ENCODE peak calls at places on chromosomes 2 and 18, in five cellular contexts. D, L, N, R and A are unnamed samples.
A peak's percentile ranks its signal among the peaks of the same experiment; 100 is the strongest.

GRCh38 chr2:46966576-46966975 is 51.0 kb upstream of the MCFD2 start:
- DNase-seq in L (no peak), R (no peak), N (no peak), D (no peak), A (no peak)

GRCh38 chr2:30200875-30201274 is 30.5 kb upstream of the LBH start:
- DNase-seq in D (no peak), R (no peak), N (no peak), L (no peak), A (no peak)

GRCh38 chr2:33275689-33276444 is 200.6 kb upstream of the RASGRP3 start:
- DNase-seq in R (peak; percentile 72), L (no peak), D (peak; percentile 28), N (no peak), A (peak; percentile 2)

GRCh38 chr18:23072079-23072478 is 63.2 kb upstream of the CABLES1 start:
- DNase-seq in N (no peak), D (no peak), R (no peak), L (peak; percentile 34), A (no peak)

GRCh38 chr2:229660391-229660790 is 54.0 kb downstream of the DNER start:
- DNase-seq in D (no peak), N (no peak), R (no peak), L (no peak), A (no peak)

GRCh38 chr2:51003345-51004192 is 28.4 kb downstream of the NRXN1 start:
- DNase-seq in L (no peak), D (no peak), N (no peak), R (no peak), A (no peak)

GRCh38 chr2:191259001-191259400 is 13.8 kb downstream of the MYO1B start:
- DNase-seq in L (no peak), R (no peak), D (no peak), N (no peak), A (no peak)

GRCh38 chr2:12712871-12713270 is 3.9 kb upstream of the TRIB2 start:
- DNase-seq in D (no peak), R (no peak), L (no peak), N (no peak), A (no peak)

GRCh38 chr2:46831037-46831868 is 84.4 kb downstream of the MCFD2 start:
- DNase-seq in D (no peak), L (no peak), N (no peak), R (no peak), A (no peak)

GRCh38 chr18:52156166-52156565 is 183.8 kb upstream of the DCC start:
- DNase-seq in N (no peak), R (no peak), L (no peak), D (no peak), A (no peak)

GRCh38 chr2:71856709-71857525 is 290.7 kb downstream of the CYP26B1 start:
- DNase-seq in L (no peak), R (no peak), D (no peak), N (peak; percentile 19), A (no peak)

GRCh38 chr2:28004086-28004485 is 113.6 kb downstream of the BABAM2 start:
- DNase-seq in L (no peak), N (peak; percentile 72), D (no peak), R (no peak), A (no peak)

GRCh38 chr2:112216158-112216557 is 38.7 kb downstream of the ZC3H8 start:
- DNase-seq in R (no peak), N (no peak), L (no peak), D (no peak), A (no peak)

GRCh38 chr2:63667132-63667531 is 78.4 kb downstream of the MDH1 start:
- DNase-seq in R (no peak), L (no peak), N (no peak), D (no peak), A (no peak)

GRCh38 chr2:12457831-12458230 is 258.9 kb upstream of the TRIB2 start:
- DNase-seq in R (no peak), D (no peak), N (no peak), L (no peak), A (no peak)

GRCh38 chr2:187232749-187233148 is 215.3 kb downstream of the CALCRL start:
- DNase-seq in R (no peak), D (no peak), L (no peak), N (no peak), A (no peak)

GRCh38 chr2:41033127-41033526 is 581.2 kb upstream of the SLC8A1 start:
- DNase-seq in L (no peak), R (no peak), N (no peak), D (no peak), A (no peak)

GRCh38 chr2:113872201-113872600 is 17.7 kb upstream of the ACTR3 start:
- DNase-seq in R (no peak), L (no peak), D (no peak), N (no peak), A (no peak)

GRCh38 chr2:10521356-10521755 is 73.2 kb upstream of the ODC1 start:
- DNase-seq in N (no peak), L (peak; percentile 23), R (no peak), D (no peak), A (no peak)

GRCh38 chr2:25149646-25150045 is 18.7 kb downstream of the POMC start:
- DNase-seq in L (no peak), D (no peak), N (no peak), R (no peak), A (no peak)

GRCh38 chr2:233312874-233313273 is 5.3 kb downstream of the SAG start:
- DNase-seq in N (no peak), D (no peak), R (no peak), L (no peak), A (no peak)

GRCh38 chr2:30990736-30991135 is 147.5 kb downstream of the GALNT14 start:
- DNase-seq in L (no peak), R (no peak), D (no peak), N (no peak), A (no peak)

GRCh38 chr2:235031686-235032373 is 80.0 kb downstream of the SH3BP4 start:
- DNase-seq in R (no peak), N (no peak), L (no peak), D (no peak), A (no peak)

DNA sequence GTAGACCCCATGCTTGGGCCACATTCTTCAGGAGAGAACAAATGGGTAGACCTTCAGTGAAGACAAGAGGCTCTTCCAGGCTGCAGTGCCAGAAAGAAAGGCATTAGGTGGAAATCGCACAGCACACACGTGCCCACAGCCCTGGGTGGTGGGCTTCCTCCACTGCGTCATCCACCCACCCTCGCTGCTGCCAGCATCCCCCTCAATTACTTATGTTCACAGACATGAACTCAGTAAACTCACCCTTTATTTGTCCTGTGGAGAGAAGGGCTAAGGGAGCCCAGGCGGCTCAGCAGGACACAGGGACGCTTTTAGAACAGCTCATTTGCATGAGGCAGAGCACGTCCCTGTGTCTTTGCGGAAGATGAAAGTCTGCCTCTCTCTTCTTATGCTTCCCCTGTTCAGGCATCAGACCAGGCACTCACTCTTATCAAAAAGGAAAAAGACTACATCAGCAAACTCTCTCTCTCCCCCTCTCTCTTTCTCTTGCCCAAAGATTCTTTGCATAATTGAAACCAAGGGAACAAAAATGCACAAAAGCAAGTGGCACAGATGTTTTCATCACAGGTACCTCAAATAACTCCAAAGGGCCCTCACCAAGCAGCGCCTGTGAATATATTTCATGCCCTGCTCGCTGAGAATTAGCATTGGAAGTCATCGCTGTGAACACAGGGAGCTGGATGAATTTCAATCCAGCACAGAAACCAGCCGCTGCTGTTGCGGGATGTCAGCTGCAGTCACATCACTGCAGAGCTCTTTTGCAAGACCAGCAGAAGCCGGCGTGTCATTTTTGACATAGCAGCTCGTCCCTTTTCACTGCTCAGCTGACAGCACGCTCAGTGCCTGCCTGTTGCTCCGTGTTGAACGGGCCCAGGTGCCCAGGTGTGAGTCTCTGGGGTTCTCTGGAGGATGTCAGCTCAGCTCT is 376.3 kb upstream of the MYT1L start:
- DNase-seq in D (no peak), L (no peak), N (peak; percentile 19), R (no peak), A (no peak)
- H3K9me3 ChIP-seq in D (no peaks in the 10 kb centered on the region), L (peaks cover 4% of the 10 kb centered on the region), N (no peaks in the 10 kb centered on the region), R (no peaks in the 10 kb centered on the region), A (no peaks in the 10 kb centered on the region)

DNA sequence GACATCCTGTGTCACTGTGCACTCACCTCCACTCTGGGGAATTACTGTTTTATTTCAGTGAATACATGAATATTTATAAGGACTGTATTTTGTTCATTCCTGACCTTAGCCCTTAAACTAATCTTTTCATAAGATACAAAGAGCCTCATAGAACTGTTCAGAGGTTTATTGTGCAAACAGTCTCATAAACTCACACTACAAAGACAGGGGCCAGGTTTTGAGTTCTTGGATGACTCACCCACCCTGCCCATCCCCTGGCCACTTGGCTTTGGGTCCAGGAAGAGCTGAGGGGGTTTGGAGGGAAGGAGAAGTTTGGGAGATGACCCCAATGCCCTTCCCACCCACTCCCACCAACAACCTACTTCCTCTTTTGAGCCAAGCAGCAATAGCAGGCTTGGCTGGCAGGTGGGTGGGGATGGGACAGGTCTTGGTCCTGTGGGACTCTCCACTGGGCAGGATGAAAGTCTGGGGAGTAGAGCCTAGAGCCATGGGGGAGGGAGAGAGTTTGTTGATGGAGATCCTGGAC is 43.1 kb upstream of the IL1R2 start:
- DNase-seq in N (no peak), L (no peak), R (no peak), D (no peak), A (no peak)
- H3K27me3 ChIP-seq in N (no peaks in the 10 kb centered on the region), L (no peaks in the 10 kb centered on the region), R (no peaks in the 10 kb centered on the region), D (peaks cover 8% of the 10 kb centered on the region), A (no peaks in the 10 kb centered on the region)

GRCh38 chr2:85736456-85737355 is 17.1 kb upstream of the ATOH8 start:
- DNase-seq in L (no peak), R (no peak), N (no peak), D (no peak), A (no peak)
- H3K9me3 ChIP-seq in L (no peaks in the 10 kb centered on the region), R (no peaks in the 10 kb centered on the region), N (no peaks in the 10 kb centered on the region), D (no peaks in the 10 kb centered on the region), A (no peaks in the 10 kb centered on the region)

GRCh38 chr2:7428444-7429204 is 511.4 kb downstream of the RNF144A start:
- DNase-seq in D (no peak), R (no peak), N (no peak), L (no peak), A (no peak)

GRCh38 chr2:7419814-7420213 is 502.6 kb downstream of the RNF144A start:
- DNase-seq in N (no peak), R (no peak), D (no peak), L (no peak), A (no peak)

GRCh38 chr2:7429733-7430132 is 512.5 kb downstream of the RNF144A start:
- DNase-seq in L (no peak), R (no peak), D (no peak), N (no peak), A (no peak)

GRCh38 chr2:7427293-7428060 is 510.3 kb downstream of the RNF144A start:
- DNase-seq in D (no peak), L (peak; percentile 53), N (peak; percentile 65), R (peak; percentile 59), A (peak; percentile 49)

DNA sequence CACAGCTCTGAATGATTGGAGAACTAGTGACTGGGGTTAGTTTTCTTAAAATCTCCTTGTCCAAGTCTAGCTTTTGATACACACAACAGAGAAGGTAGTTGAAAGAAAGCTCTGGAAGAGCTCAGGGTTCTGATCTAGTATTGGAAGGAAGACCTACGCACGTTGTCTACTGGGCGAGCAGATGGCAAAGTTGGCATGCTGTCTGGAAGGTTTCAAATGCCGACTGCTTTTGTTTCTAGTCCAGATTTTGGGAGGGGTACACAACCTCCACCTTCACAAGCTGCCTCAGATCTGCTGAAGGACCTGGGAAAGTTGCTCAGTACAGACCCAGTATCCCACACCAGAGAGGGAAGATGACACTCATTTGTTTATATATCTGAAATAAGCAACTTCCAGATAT is 507.3 kb downstream of the RNF144A start:
- DNase-seq in N (no peak), R (no peak), D (no peak), L (no peak), A (no peak)
- H3K27me3 ChIP-seq in N (no peaks in the 10 kb centered on the region), R (no peaks in the 10 kb centered on the region), D (peaks cover 87% of the 10 kb centered on the region), L (no peaks in the 10 kb centered on the region), A (peaks cover 26% of the 10 kb centered on the region)